ENCODE peak calls at places on chromosome 7, in ten cellular contexts. S is activated T-helper 1 cell treated with anti-CD3 and anti-CD28 coated beads, Interleukin-12 subunit alpha, Interleukin-12 subunit beta, Interleukin-2, Interleukin-4 antibody, amounts not matched to agents 30 ng/mL and 10 ng/mL and 1 ng/mL, durations not matched to agents 14 hours and 24 hours and 36 hours; P is HCT116; R is iris pigment epithelial cell; F is GDM1; B is stomach; H is activated T-helper 2 cell treated with anti-CD3 and anti-CD28 coated beads, Interferon-gamma antibody, Interleukin-2, Interleukin-4, amounts not matched to agents 10 μg/mL and 5 μg/mL and 100 μg/mL, durations not matched to agents 14 hours and 24 hours and 36 hours; D is T-helper 9 cell; E is RCC 7860; W is NCI-H460. U is an unnamed sample.
A peak's percentile ranks its signal among the peaks of the same experiment; 100 is the strongest.

GRCh38 chr7:155204744-155205367 is 92.8 kb upstream of the INSIG1 start:
- DNase-seq in S (no peak), P (no peak), R (no peak), F (no peak), B (no peak), H (no peak), D (no peak), E (no peak), W (no peak), U (no peak)

GRCh38 chr7:99079104-99079503 is 64.8 kb downstream of the SMURF1 start:
- DNase-seq in S (no peak), P (no peak), R (no peak), F (no peak), B (no peak), H (no peak), D (no peak), E (no peak), W (no peak), U (no peak)

GRCh38 chr7:129574487-129574886 is 37.0 kb upstream of the NRF1 start:
- DNase-seq in S (no peak), P (no peak), R (peak; percentile 68), F (no peak), B (no peak), H (no peak), D (no peak), E (peak; percentile 29), W (no peak), U (no peak)

GRCh38 chr7:148720472-148720871 is 21.8 kb downstream of the CUL1 start:
- DNase-seq in S (no peak), P (no peak), R (no peak), F (no peak), B (no peak), H (no peak), D (no peak), E (no peak), W (no peak), U (no peak)

GRCh38 chr7:14851610-14852009 is 50.9 kb downstream of the DGKB start:
- DNase-seq in S (no peak), P (no peak), R (no peak), F (no peak), B (no peak), H (no peak), D (no peak), E (no peak), W (no peak), U (no peak)

GRCh38 chr7:36287371-36288241 is 102.1 kb upstream of the ANLN start:
- DNase-seq in S (peak; percentile 22), P (no peak), R (no peak), F (no peak), B (no peak), H (peak; percentile 20), D (no peak), E (peak; percentile 52), W (no peak), U (no peak)

GRCh38 chr7:127390817-127391590 is 1.5 kb downstream of the ZNF800 start:
- DNase-seq in S (no peak), P (no peak), R (peak; percentile 5), F (no peak), B (no peak), H (no peak), D (no peak), E (peak; percentile 42), W (no peak), U (no peak)

GRCh38 chr7:17549406-17549805 is 251.0 kb downstream of the AHR start:
- DNase-seq in S (no peak), P (no peak), R (no peak), F (no peak), B (no peak), H (no peak), D (no peak), E (no peak), W (no peak), U (no peak)

GRCh38 chr7:128311-129080 is 63.9 kb upstream of the FAM20C start:
- DNase-seq in S (no peak), P (no peak), R (no peak), F (no peak), B (no peak), H (no peak), D (no peak), E (no peak), W (no peak), U (no peak)

GRCh38 chr7:27918503-27918902 is 178.5 kb downstream of the TAX1BP1 start:
- DNase-seq in S (no peak), P (no peak), R (no peak), F (no peak), B (no peak), H (no peak), D (no peak), E (no peak), W (no peak), U (no peak)

GRCh38 chr7:98209166-98209920 is 1.9 kb upstream of the BHLHA15 start:
- DNase-seq in S (no peak), P (no peak), R (no peak), F (no peak), B (no peak), H (no peak), D (no peak), E (no peak), W (no peak), U (no peak)

GRCh38 chr7:25754333-25754732 is 397.7 kb upstream of the NFE2L3 start:
- DNase-seq in S (no peak), P (no peak), R (no peak), F (no peak), B (no peak), H (no peak), D (no peak), E (no peak), W (no peak), U (no peak)

GRCh38 chr7:56097700-56098099 is 4.9 kb upstream of the PHKG1 start:
- DNase-seq in S (no peak), P (no peak), R (peak; percentile 80), F (no peak), B (peak; percentile 44), H (no peak), D (no peak), E (peak; percentile 10), W (no peak), U (no peak)

GRCh38 chr7:13062596-13062995 is 375.2 kb downstream of the ARL4A start:
- DNase-seq in S (no peak), P (no peak), R (no peak), F (no peak), B (no peak), H (no peak), D (no peak), E (no peak), W (no peak), U (no peak)

GRCh38 chr7:79149831-79150230 is 303.6 kb downstream of the MAGI2 start:
- DNase-seq in S (no peak), P (no peak), R (peak; percentile 7), F (no peak), B (no peak), H (no peak), D (no peak), E (no peak), W (no peak), U (no peak)

GRCh38 chr7:51033722-51034530 is 251.2 kb upstream of the GRB10 start:
- DNase-seq in S (no peak), P (no peak), R (no peak), F (no peak), B (no peak), H (no peak), D (no peak), E (no peak), W (no peak), U (no peak)

GRCh38 chr7:142581341-142581740 is 167.9 kb upstream of the PRSS1 start:
- DNase-seq in S (peak; percentile 26), P (no peak), R (peak; percentile 55), F (peak; percentile 81), B (no peak), H (peak; percentile 17), D (no peak), E (no peak), W (no peak), U (no peak)

GRCh38 chr7:38932509-38933168 is 23.6 kb upstream of the VPS41 start:
- DNase-seq in S (peak; percentile 15), P (peak; percentile 55), R (peak; percentile 41), F (peak; percentile 13), B (peak; percentile 64), H (peak; percentile 12), D (peak; percentile 26), E (no peak), W (peak; percentile 71), U (peak; percentile 43)

GRCh38 chr7:6228865-6229264 is 43.6 kb downstream of the CYTH3 start:
- DNase-seq in S (no peak), P (no peak), R (no peak), F (peak; percentile 65), B (no peak), H (no peak), D (no peak), E (no peak), W (no peak), U (no peak)

GRCh38 chr7:141704112-141704511 is 2.1 kb upstream of the DENND11 start:
- DNase-seq in S (no peak), P (no peak), R (no peak), F (no peak), B (no peak), H (no peak), D (no peak), E (no peak), W (no peak), U (no peak)

GRCh38 chr7:101012931-101013330 is 7.0 kb upstream of the MUC17 start:
- DNase-seq in S (no peak), P (no peak), R (no peak), F (no peak), B (no peak), H (no peak), D (no peak), E (no peak), W (no peak), U (no peak)